ENCODE peak calls at places on chromosomes 2 and 18, in five cellular contexts. V is skeletal muscle cell, D is choroid plexus epithelial cell, E is neural progenitor cell, S is mucosa of descending colon. M is an unnamed sample.

GRCh38 chr18:12597775-12598174 is 60.1 kb downstream of the SPIRE1 start:
- DNase-seq in V (peak), S (no peak), D (peak), E (no peak), M (no peak)

GRCh38 chr2:150280255-150280654 is 207.2 kb downstream of the RND3 start:
- DNase-seq in S (no peak), D (peak), E (no peak), V (peak), M (no peak)

GRCh38 chr2:65465857-65466256 is 33.5 kb upstream of the SPRED2 start:
- DNase-seq in S (no peak), V (no peak), E (no peak), D (peak), M (no peak)

GRCh38 chr2:127085260-127085666 is 21.7 kb downstream of the BIN1 start:
- DNase-seq in S (no peak), V (no peak), E (peak), D (no peak), M (no peak)

GRCh38 chr18:75083761-75084160 is 125.2 kb downstream of the PTGR3 start:
- DNase-seq in S (no peak), E (no peak), D (no peak), V (no peak), M (no peak)

GRCh38 chr2:43018179-43019024 is 208.0 kb downstream of the ZFP36L2 start:
- DNase-seq in S (peak), D (peak), V (peak), E (no peak), M (peak)

GRCh38 chr2:11923935-11924334 is 177.5 kb downstream of the LPIN1 start:
- DNase-seq in D (no peak), E (no peak), V (no peak), S (no peak), M (no peak)

GRCh38 chr2:177721815-177722552 is 329.4 kb downstream of the AGPS start:
- DNase-seq in S (no peak), E (no peak), V (no peak), D (no peak), M (no peak)

GRCh38 chr2:16561251-16561650 is 104.4 kb downstream of the CYRIA start:
- DNase-seq in E (no peak), D (no peak), S (no peak), V (no peak), M (no peak)

GRCh38 chr18:39531659-39532058 is 1966.1 kb upstream of the CELF4 start:
- DNase-seq in S (no peak), D (no peak), E (no peak), V (no peak), M (no peak)

GRCh38 chr2:56191617-56192016 is 7.8 kb downstream of the CCDC85A start:
- DNase-seq in E (peak), V (no peak), D (peak), S (no peak), M (peak)

GRCh38 chr2:83665894-83666293 is 793.2 kb downstream of the SUCLG1 start:
- DNase-seq in S (no peak), V (peak), E (no peak), D (peak), M (no peak)

GRCh38 chr2:164597988-164598387 is 23.3 kb downstream of the GRB14 start:
- DNase-seq in E (no peak), D (no peak), S (no peak), V (no peak), M (no peak)

GRCh38 chr18:74868461-74868860 is 270.8 kb downstream of the ZNF407 start:
- DNase-seq in S (no peak), V (no peak), E (no peak), D (no peak), M (no peak)

GRCh38 chr18:32877371-32877770 is 104.5 kb upstream of the KLHL14 start:
- DNase-seq in S (no peak), D (no peak), V (no peak), E (no peak), M (no peak)

GRCh38 chr2:2635025-2635528 is 304.0 kb upstream of the MYT1L start:
- DNase-seq in S (no peak), D (no peak), V (no peak), E (no peak), M (no peak)

GRCh38 chr2:36734304-36734703 is 37.8 kb downstream of the VIT start:
- DNase-seq in D (peak), E (no peak), S (no peak), V (no peak), M (no peak)

GRCh38 chr18:75003764-75004690 is 204.9 kb downstream of the PTGR3 start:
- DNase-seq in E (no peak), V (no peak), D (peak), S (no peak), M (no peak)

GRCh38 chr2:222566229-222566628 is 89.7 kb downstream of the FARSB start:
- DNase-seq in E (no peak), S (no peak), V (no peak), D (no peak), M (no peak)

GRCh38 chr2:96937586-96937985 is 48.8 kb downstream of the FAM178B start:
- DNase-seq in D (no peak), S (peak), V (no peak), E (no peak), M (no peak)

GRCh38 chr2:5959836-5960820 is 267.9 kb downstream of the SOX11 start:
- DNase-seq in D (no peak), E (no peak), V (no peak), S (no peak), M (no peak)

GRCh38 chr2:105744091-105744908 is 412 bp upstream of the NCK2 start:
- DNase-seq in V (no peak), E (peak), D (peak), S (peak), M (peak)

GRCh38 chr2:218860950-218861381 is 1.4 kb downstream of the WNT6 start:
- DNase-seq in E (peak), V (no peak), D (peak), S (no peak), M (peak)

GRCh38 chr2:43021791-43022500 is 204.5 kb downstream of the ZFP36L2 start:
- DNase-seq in D (no peak), E (peak), S (no peak), V (no peak), M (peak)

GRCh38 chr2:8542381-8543064 is 139.3 kb upstream of the ID2 start:
- DNase-seq in D (no peak), V (no peak), E (no peak), S (no peak), M (no peak)

GRCh38 chr2:169397697-169398096 is 35.4 kb upstream of the LRP2 start:
- DNase-seq in D (peak), E (peak), S (no peak), V (no peak), M (no peak)

GRCh38 chr2:100380681-100381080 is 36.8 kb downstream of the CHST10 start:
- DNase-seq in E (no peak), S (no peak), V (no peak), D (no peak), M (no peak)

GRCh38 chr2:118502106-118502505 is 345.3 kb downstream of the EN1 start:
- DNase-seq in D (no peak), V (no peak), E (no peak), S (no peak), M (no peak)

GRCh38 chr2:218265626-218266025 is 4.3 kb downstream of the AAMP start:
- DNase-seq in V (no peak), D (no peak), S (no peak), E (no peak), M (no peak)

GRCh38 chr2:164514491-164514890 is 106.8 kb downstream of the GRB14 start:
- DNase-seq in S (no peak), V (no peak), E (no peak), D (peak), M (no peak)

GRCh38 chr18:63137999-63138448 is 181.5 kb downstream of the BCL2 start:
- DNase-seq in S (no peak), D (no peak), E (no peak), V (no peak), M (no peak)

GRCh38 chr2:218982312-218983262 is 2.4 kb downstream of the FEV start:
- DNase-seq in E (no peak), S (no peak), D (no peak), V (no peak), M (peak)

GRCh38 chr2:140998577-140998976 is 1132.2 kb downstream of the LRP1B start:
- DNase-seq in V (peak), D (peak), E (no peak), S (no peak), M (no peak)

GRCh38 chr18:74901347-74902169 is 303.9 kb downstream of the ZNF407 start:
- DNase-seq in D (peak), V (no peak), S (no peak), E (no peak), M (no peak)

GRCh38 chr2:52396836-52397235 is 1364.9 kb upstream of the NRXN1 start:
- DNase-seq in V (no peak), D (no peak), S (no peak), E (no peak), M (no peak)

DNA sequence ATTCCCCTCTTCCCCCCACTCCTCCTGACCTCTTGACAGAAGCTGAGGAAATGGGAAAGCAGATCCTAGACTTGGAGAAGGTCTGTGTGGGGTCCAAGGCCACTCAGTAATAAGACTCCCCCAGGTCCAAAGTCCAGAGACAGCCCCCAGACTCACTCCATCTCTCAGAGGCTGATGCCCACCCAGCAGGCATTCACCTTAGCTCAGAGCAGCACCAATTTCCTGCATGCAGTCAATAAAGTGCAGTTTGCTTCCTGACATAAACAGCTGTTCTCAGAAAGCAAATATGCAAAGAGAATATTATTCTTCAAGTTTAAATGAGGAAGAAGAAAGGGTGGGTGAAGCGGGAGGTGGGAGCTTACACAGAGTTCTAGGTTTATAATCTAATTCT is 84.1 kb upstream of the RTN4 start:
- DNase-seq in S (no peak), V (no peak), D (no peak), E (no peak), M (no peak)
- H3K4me3 ChIP-seq in S (no peak), V (no peak), D (no peak), E (no peak), M (no peak)

GRCh38 chr2:46983065-46983801 is 67.6 kb upstream of the MCFD2 start:
- DNase-seq in E (no peak), V (no peak), D (peak), S (no peak), M (peak)
- H3K4me3 ChIP-seq in E (no peak), V (no peak), D (no peak), S (no peak), M (no peak)

DNA sequence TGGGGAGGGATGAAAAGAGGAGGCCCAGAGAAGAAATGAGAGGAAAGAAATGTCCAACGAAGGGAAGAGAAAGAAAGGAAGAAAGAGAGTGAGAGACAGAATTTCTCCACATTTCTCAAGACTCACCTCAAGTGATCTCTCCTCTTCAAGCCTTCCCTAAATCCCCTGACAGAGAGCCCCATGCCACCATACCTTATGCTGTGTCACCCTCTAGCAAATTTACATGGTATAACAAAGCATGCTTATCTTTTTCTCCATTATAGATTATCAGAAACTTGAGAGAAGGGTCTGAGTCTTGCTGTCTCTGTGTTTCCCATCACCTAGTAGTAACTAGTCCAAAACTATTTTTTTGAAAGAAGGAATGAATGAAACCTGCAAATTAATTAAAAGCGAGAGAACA is 1208.4 kb downstream of the DPP10 start:
- DNase-seq in E (peak), D (no peak), S (no peak), V (no peak), M (peak)
- H3K4me3 ChIP-seq in E (no peak), D (no peak), S (no peak), V (no peak), M (no peak)

DNA sequence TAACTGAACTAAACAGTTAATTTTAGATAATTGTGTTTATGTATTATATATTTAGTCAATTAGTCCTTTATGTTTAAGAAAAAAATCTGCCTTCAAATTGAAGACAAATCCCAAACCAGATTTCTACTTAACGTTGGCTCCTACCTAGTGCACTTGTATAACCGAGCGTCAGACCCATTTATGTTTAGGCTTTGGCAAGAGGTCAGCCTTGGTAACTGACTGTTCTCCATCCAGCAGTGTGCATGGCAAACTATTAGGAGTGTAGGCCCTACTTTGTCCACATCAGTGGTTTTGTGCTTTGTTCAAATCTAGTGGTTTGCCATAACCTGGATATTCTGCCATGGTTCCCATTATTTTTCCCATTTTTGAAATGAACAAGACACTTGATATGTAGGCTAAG is 114.8 kb downstream of the MIB1 start:
- DNase-seq in D (no peak), E (no peak), V (no peak), S (no peak), M (no peak)
- H3K4me3 ChIP-seq in D (no peak), E (no peak), V (no peak), S (no peak), M (no peak)

M was measured in H7.